ENCODE peak calls at places on chromosomes 4 and X, in seven cellular contexts. F is NCI-H2171 treated with DMSO at 0.1 percent for 48 hours, P is spleen, L is GM06990, V is MCF 10A, Q is GM19239, G is left cardiac atrium. N is an unnamed sample.

GRCh38 chr4:10163296-10163695 is 46.7 kb upstream of the WDR1 start:
- DNase-seq in L (no peak), Q (no peak), F (no peak), V (no peak), G (no peak), P (no peak), N (no peak)

GRCh38 chr4:173486714-173487392 is 43.2 kb downstream of the HAND2 start:
- DNase-seq in G (peak), P (no peak), V (no peak), L (no peak), Q (no peak), F (peak), N (no peak)

GRCh38 chr4:831483-831805 is 5.5 kb upstream of the CPLX1 start:
- DNase-seq in P (no peak), F (no peak), V (no peak), Q (no peak), G (no peak), L (no peak), N (no peak)

GRCh38 chr4:164039482-164039881 is 545.0 kb downstream of the TMA16 start:
- DNase-seq in P (no peak), F (no peak), V (no peak), L (no peak), G (no peak), Q (no peak), N (no peak)

GRCh38 chr4:3269105-3269927 is 20.4 kb downstream of the MSANTD1 start:
- DNase-seq in L (no peak), V (no peak), G (no peak), P (no peak), F (no peak), Q (no peak), N (no peak)

GRCh38 chr4:26048378-26048882 is 134.4 kb downstream of the SMIM20 start:
- DNase-seq in G (peak), L (no peak), P (no peak), F (no peak), Q (no peak), V (peak), N (no peak)

GRCh38 chrX:129403974-129404669 is 119.2 kb downstream of the SMARCA1 start:
- DNase-seq in V (no peak), L (no peak), F (no peak), G (no peak), P (no peak), Q (no peak), N (no peak)

GRCh38 chrX:68508799-68509198 is 9.9 kb downstream of the YIPF6 start:
- DNase-seq in F (no peak), L (no peak), Q (no peak), G (no peak), V (no peak), P (no peak), N (no peak)

GRCh38 chr4:158020734-158021346 is 152.0 kb downstream of the GASK1B start:
- DNase-seq in Q (no peak), L (no peak), V (peak), G (no peak), F (no peak), P (no peak), N (no peak)

GRCh38 chr4:93710847-93711430 is 117.6 kb upstream of the ATOH1 start:
- DNase-seq in Q (no peak), L (no peak), G (no peak), F (no peak), P (no peak), V (peak), N (no peak)

GRCh38 chrX:12958059-12958458 is 16.9 kb upstream of the TMSB4X start:
- DNase-seq in P (no peak), L (no peak), Q (no peak), F (no peak), V (no peak), G (no peak), N (no peak)

GRCh38 chr4:168409089-168409801 is 71.0 kb downstream of the DDX60L start:
- DNase-seq in Q (no peak), L (no peak), G (no peak), F (no peak), V (no peak), P (no peak), N (no peak)

GRCh38 chrX:133608406-133608805 is 193.1 kb upstream of the GPC4 start:
- DNase-seq in Q (no peak), V (peak), P (no peak), F (no peak), L (no peak), G (no peak), N (no peak)

GRCh38 chr4:144667500-144667899 is 21.5 kb downstream of the HHIP start:
- DNase-seq in L (no peak), F (no peak), P (no peak), G (no peak), V (peak), Q (no peak), N (no peak)

GRCh38 chrX:123513585-123514278 is 219.1 kb downstream of the THOC2 start:
- DNase-seq in V (no peak), G (no peak), F (no peak), P (no peak), L (no peak), Q (no peak), N (no peak)

GRCh38 chr4:150820409-150820808 is 194.7 kb downstream of the LRBA start:
- DNase-seq in G (no peak), L (no peak), V (no peak), Q (no peak), P (no peak), F (no peak), N (no peak)

GRCh38 chrX:63656871-63657580 is 128.0 kb downstream of the ARHGEF9 start:
- DNase-seq in F (no peak), G (no peak), P (no peak), V (peak), L (no peak), Q (no peak), N (no peak)